ENCODE peak calls at places on chromosomes 11 and 22, in seven cellular contexts. T is kidney; V is CD8-positive, alpha-beta memory T cell; B is effector memory CD4-positive, alpha-beta T cell; J is IMR-90; Q is psoas muscle; X is CD8-positive, alpha-beta T cell. H is an unnamed sample. For H3K9me3, the result is how much of the 10 kb centered on the place peaks cover.

GRCh38 chr22:35947794-35948425 is 80.7 kb downstream of the RBFOX2 start:
- DNase-seq in J (peak), B (no peak), X (no peak), Q (no peak), T (no peak), V (no peak), H (no peak)

GRCh38 chr11:81839016-81839415 is 894.6 kb downstream of the FAM181B start:
- DNase-seq in V (no peak), B (no peak), J (no peak), T (no peak), X (no peak), Q (no peak), H (no peak)

GRCh38 chr11:1542267-1542666 is 29.8 kb downstream of the DUSP8 start:
- DNase-seq in J (no peak), X (no peak), B (no peak), Q (no peak), V (no peak), T (no peak), H (no peak)

GRCh38 chr11:60459345-60459744 is 3.7 kb downstream of the MS4A1 start:
- DNase-seq in V (no peak), T (no peak), Q (no peak), B (no peak), X (no peak), J (no peak), H (no peak)

GRCh38 chr11:125123947-125124633 is 12.7 kb upstream of the TMEM218 start:
- DNase-seq in X (peak), Q (peak), B (peak), J (peak), V (peak), T (peak), H (no peak)

GRCh38 chr22:24703101-24703500 is 71.4 kb downstream of the PIWIL3 start:
- DNase-seq in T (no peak), V (no peak), Q (no peak), B (no peak), J (peak), X (no peak), H (no peak)

GRCh38 chr11:27371490-27371889 is 8.5 kb upstream of the CCDC34 start:
- DNase-seq in J (no peak), B (no peak), V (no peak), T (no peak), X (no peak), Q (no peak), H (no peak)

GRCh38 chr11:118186346-118187107 is 10.1 kb upstream of the SCN2B start:
- DNase-seq in Q (no peak), T (no peak), V (no peak), J (no peak), B (no peak), X (no peak), H (no peak)

GRCh38 chr11:128463975-128464374 is 123.4 kb downstream of the ETS1 start:
- DNase-seq in X (no peak), Q (no peak), V (no peak), J (peak), T (no peak), B (no peak), H (no peak)

GRCh38 chr11:67528376-67528775 is 5.1 kb upstream of the CABP2 start:
- DNase-seq in J (no peak), Q (no peak), V (no peak), T (no peak), X (no peak), B (no peak), H (no peak)

GRCh38 chr11:44329472-44330230 is 19.7 kb upstream of the ALX4 start:
- DNase-seq in V (no peak), J (no peak), B (no peak), Q (no peak), T (no peak), X (no peak), H (no peak)

GRCh38 chr22:39173787-39174497 is 21.5 kb upstream of the CBX7 start:
- DNase-seq in J (no peak), T (no peak), Q (no peak), B (peak), V (peak), X (peak), H (no peak)

GRCh38 chr11:95155385-95155784 is 65.7 kb downstream of the ENDOD1 start:
- DNase-seq in Q (no peak), J (no peak), T (no peak), X (no peak), B (no peak), V (no peak), H (no peak)

GRCh38 chr22:37744589-37744988 is 47.7 kb downstream of the TRIOBP start:
- DNase-seq in Q (no peak), X (no peak), V (no peak), T (no peak), J (no peak), B (no peak), H (no peak)

GRCh38 chr11:104823638-104824037 is 74.6 kb downstream of the CASP12 start:
- DNase-seq in B (no peak), X (no peak), Q (no peak), T (no peak), J (no peak), V (no peak), H (no peak)

GRCh38 chr11:14644396-14645246 is 1.0 kb downstream of the PDE3B start:
- DNase-seq in X (peak), Q (peak), V (no peak), T (peak), J (no peak), B (peak), H (peak)

GRCh38 chr22:36413022-36413770 is 25.4 kb upstream of the MYH9 start:
- DNase-seq in X (no peak), Q (no peak), B (no peak), T (no peak), V (no peak), J (peak), H (no peak)

GRCh38 chr11:26851696-26852095 is 129.8 kb upstream of the SLC5A12 start:
- DNase-seq in Q (no peak), J (no peak), X (no peak), B (no peak), V (no peak), T (no peak), H (no peak)

GRCh38 chr11:123062892-123063395 is 1.0 kb upstream of the HSPA8 start:
- DNase-seq in V (no peak), J (peak), T (no peak), B (no peak), Q (no peak), X (no peak), H (no peak)

GRCh38 chr11:95895815-95896214 is 28.1 kb downstream of the MTMR2 start:
- DNase-seq in J (no peak), B (no peak), T (no peak), X (no peak), V (no peak), Q (no peak), H (no peak)

GRCh38 chr11:86245369-86246292 is 1.1 kb downstream of the EED start:
- DNase-seq in B (no peak), J (peak), T (no peak), X (no peak), Q (no peak), V (peak), H (no peak)

GRCh38 chr22:39522567-39523300 is 2.4 kb downstream of the ATF4 start:
- DNase-seq in B (no peak), Q (peak), T (peak), X (no peak), J (peak), V (no peak), H (no peak)

GRCh38 chr11:62487698-62488551 is 58.7 kb downstream of the AHNAK start:
- DNase-seq in X (no peak), Q (no peak), J (no peak), B (no peak), V (no peak), T (no peak), H (no peak)

GRCh38 chr11:23490557-23491235 is 630.4 kb upstream of the CCDC179 start:
- DNase-seq in Q (no peak), J (no peak), B (no peak), T (no peak), V (no peak), X (no peak), H (no peak)

GRCh38 chr11:120210651-120211521 is at the start of gene OAF:
- DNase-seq in Q (peak), X (peak), B (peak), T (peak), V (peak), J (peak), H (peak)

GRCh38 chr22:20727118-20728015 is 46.5 kb upstream of the SERPIND1 start:
- DNase-seq in X (no peak), V (no peak), J (no peak), T (peak), B (no peak), Q (no peak), H (no peak)

GRCh38 chr11:128467610-128468041 is 119.7 kb downstream of the ETS1 start:
- DNase-seq in V (no peak), X (no peak), T (peak), Q (peak), B (peak), J (peak), H (peak)

GRCh38 chr11:76787911-76788596 is 4.9 kb downstream of the TSKU start:
- DNase-seq in Q (peak), T (no peak), J (peak), V (peak), B (no peak), X (no peak), H (no peak)

GRCh38 chr22:41327124-41327523 is 25.8 kb downstream of the ZC3H7B start:
- DNase-seq in V (no peak), Q (peak), X (no peak), T (peak), B (no peak), J (no peak), H (no peak)

GRCh38 chr11:60165946-60166345 is 16.9 kb downstream of the MS4A6A start:
- DNase-seq in X (no peak), V (no peak), B (no peak), Q (no peak), T (no peak), J (no peak), H (no peak)

GRCh38 chr22:25718109-25718830 is 23.7 kb upstream of the MYO18B start:
- DNase-seq in B (no peak), X (no peak), V (no peak), J (no peak), T (no peak), Q (no peak), H (no peak)

GRCh38 chr11:35791088-35791958 is 128.7 kb downstream of the TRIM44 start:
- DNase-seq in X (no peak), B (no peak), Q (no peak), V (no peak), J (peak), T (no peak), H (no peak)

GRCh38 chr11:128790200-128790599 is 76.9 kb downstream of the KCNJ1 start:
- DNase-seq in Q (no peak), B (no peak), J (peak), X (no peak), V (no peak), T (peak), H (no peak)

GRCh38 chr11:96486890-96487633 is 97.2 kb downstream of the JRKL start:
- DNase-seq in B (no peak), V (no peak), T (no peak), J (peak), X (no peak), Q (no peak), H (no peak)

GRCh38 chr11:31816467-31817053 is 5.4 kb upstream of the PAX6 start:
- DNase-seq in X (no peak), Q (no peak), T (no peak), J (no peak), B (no peak), V (no peak), H (no peak)

GRCh38 chr22:38572065-38572464 is 2.1 kb upstream of the DMC1 start:
- DNase-seq in X (peak), B (no peak), J (peak), V (no peak), T (no peak), Q (no peak), H (no peak)

GRCh38 chr22:23578306-23578705 is 1.8 kb downstream of the IGLL1 start:
- DNase-seq in Q (no peak), T (no peak), V (no peak), J (no peak), X (no peak), B (no peak), H (no peak)

GRCh38 chr22:48628891-48629559 is 1198.6 kb downstream of the BRD1 start:
- DNase-seq in Q (no peak), J (no peak), B (no peak), X (no peak), V (no peak), T (no peak), H (no peak)

GRCh38 chr22:48631288-48631687 is 1196.4 kb downstream of the BRD1 start:
- DNase-seq in Q (no peak), J (no peak), T (no peak), X (no peak), B (no peak), V (no peak), H (no peak)

GRCh38 chr22:48630848-48631247 is 1196.8 kb downstream of the BRD1 start:
- DNase-seq in Q (no peak), T (no peak), B (no peak), X (no peak), J (no peak), V (no peak), H (no peak)

GRCh38 chr22:48630444-48630777 is 1197.3 kb downstream of the BRD1 start:
- DNase-seq in X (no peak), Q (no peak), T (no peak), V (no peak), J (no peak), B (no peak), H (no peak)

GRCh38 chr22:48629631-48630443 is 1197.8 kb downstream of the BRD1 start:
- DNase-seq in V (no peak), B (no peak), J (no peak), T (no peak), Q (no peak), X (no peak), H (no peak)
- H3K9me3 ChIP-seq in V (under half), B (under half), J (half or more), T (under half), Q (under half), X (under half), H (under half)

GRCh38 chr11:69931994-69932910 is 113.0 kb upstream of the FGF3 start:
- DNase-seq in B (no peak), Q (no peak), J (no peak), T (peak), V (no peak), X (no peak), H (no peak)
- H3K9me3 ChIP-seq in B (under half), Q (under half), J (under half), T (under half), V (under half), X (under half), H (under half)

GRCh38 chr11:103624708-103625623 is 411.5 kb upstream of the DDI1 start:
- DNase-seq in B (no peak), J (peak), V (no peak), T (no peak), X (no peak), Q (no peak), H (no peak)
- H3K9me3 ChIP-seq in B (under half), J (under half), V (under half), T (under half), X (under half), Q (under half), H (under half)

GRCh38 chr22:47333625-47334024 is 571.2 kb downstream of the TBC1D22A start:
- DNase-seq in B (no peak), J (peak), V (no peak), Q (no peak), X (no peak), T (no peak), H (no peak)
- H3K9me3 ChIP-seq in B (under half), J (under half), V (under half), Q (under half), X (under half), T (under half), H (under half)

GRCh38 chr11:70841264-70841663 is 411.1 kb downstream of the SHANK2 start:
- DNase-seq in J (no peak), T (no peak), Q (no peak), B (no peak), X (no peak), V (no peak), H (no peak)
- H3K9me3 ChIP-seq in J (under half), T (under half), Q (under half), B (under half), X (under half), V (under half), H (under half)

GRCh38 chr11:64344721-64345120 is 4.7 kb downstream of the CCDC88B start:
- DNase-seq in Q (no peak), V (no peak), J (no peak), T (no peak), B (no peak), X (no peak), H (no peak)

GRCh38 chr11:64344160-64344559 is 4.2 kb downstream of the CCDC88B start:
- DNase-seq in B (no peak), X (no peak), Q (no peak), T (no peak), J (no peak), V (no peak), H (no peak)

GRCh38 chr11:64343740-64344133 is 3.7 kb downstream of the CCDC88B start:
- DNase-seq in T (no peak), J (no peak), V (no peak), B (no peak), X (no peak), Q (no peak), H (no peak)

GRCh38 chr11:64341851-64342791 is 2.1 kb downstream of the CCDC88B start:
- DNase-seq in Q (peak), B (peak), V (peak), T (peak), X (peak), J (peak), H (peak)

DNA sequence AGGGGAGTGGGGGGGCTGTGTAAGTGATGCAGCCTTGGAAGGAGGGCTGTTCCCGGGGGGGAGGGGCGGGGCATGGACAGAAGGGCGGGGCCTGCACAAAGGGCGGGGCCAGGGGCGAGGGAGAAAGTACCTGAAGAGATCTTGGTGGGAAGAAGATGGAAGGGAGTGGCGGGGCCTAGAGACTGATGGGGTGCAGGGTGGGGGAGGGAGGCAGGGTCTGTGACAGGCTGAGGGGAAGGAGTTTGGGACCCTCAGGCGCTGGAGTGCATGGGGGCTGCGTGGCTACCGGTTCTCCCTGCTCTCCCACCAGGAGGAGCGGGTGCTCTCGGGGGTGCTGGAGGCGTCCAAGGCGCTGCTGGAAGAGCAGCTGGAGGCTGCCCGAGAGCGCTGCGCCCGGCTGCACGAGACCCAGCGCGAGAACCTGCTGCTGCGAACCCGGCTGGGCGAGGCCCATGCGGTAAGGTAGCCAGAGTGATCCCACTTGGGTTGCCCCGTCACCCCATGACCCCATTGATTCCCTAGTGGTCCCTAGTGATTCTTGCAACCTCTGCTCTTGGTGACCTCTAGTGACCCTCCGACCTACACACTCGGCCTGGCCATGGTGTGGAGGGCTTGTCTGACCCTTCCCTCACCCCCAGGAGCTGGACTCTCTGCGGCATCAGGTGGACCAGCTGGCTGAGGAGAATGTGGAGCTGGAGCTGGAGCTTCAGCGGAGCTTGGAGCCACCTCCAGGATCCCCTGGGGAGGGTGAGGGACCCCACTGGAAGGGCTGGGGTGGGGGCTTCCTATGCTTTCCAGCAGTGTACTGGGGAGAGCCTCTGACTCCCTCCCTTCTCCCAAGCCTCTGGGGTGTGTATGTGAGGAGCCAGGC is 3.1 kb downstream of the CCDC88B start:
- DNase-seq in B (no peak), Q (no peak), X (no peak), J (no peak), T (no peak), V (no peak), H (no peak)
- H3K9me3 ChIP-seq in B (under half), Q (under half), X (under half), J (under half), T (under half), V (under half), H (under half)

DNA sequence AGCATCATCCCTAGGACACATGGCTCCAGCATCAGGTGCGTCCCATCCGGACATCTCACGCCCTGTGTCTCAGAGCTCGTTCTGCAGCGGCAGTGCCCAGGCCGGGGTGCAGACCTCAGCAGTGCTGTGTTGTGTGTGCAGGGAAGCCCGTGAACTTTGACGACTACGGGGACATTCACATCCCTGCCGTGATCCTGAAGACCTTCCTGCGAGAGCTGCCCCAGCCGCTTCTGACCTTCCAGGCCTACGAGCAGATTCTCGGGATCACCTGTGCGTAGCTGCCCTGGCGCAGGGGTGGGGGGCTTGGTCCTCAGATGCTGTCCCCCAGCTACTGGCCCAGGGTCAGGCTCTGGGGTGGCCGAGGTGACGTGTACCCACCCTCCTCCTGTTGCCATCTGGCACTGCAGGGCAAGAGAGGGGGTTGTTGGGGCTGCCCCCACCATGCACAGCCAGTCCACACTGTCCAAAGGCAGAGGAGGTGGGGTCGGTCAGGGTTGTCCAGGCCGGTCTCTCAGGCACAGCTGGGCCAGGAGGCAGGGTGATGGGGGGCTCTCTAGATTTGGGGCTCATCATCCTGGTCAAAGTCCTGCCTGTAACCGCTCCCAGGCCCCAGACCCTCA is 96.5 kb downstream of the ARHGAP8 start:
- DNase-seq in X (no peak), T (peak), J (no peak), Q (no peak), V (no peak), B (no peak), H (no peak)
- H3K9me3 ChIP-seq in X (under half), T (under half), J (under half), Q (under half), V (under half), B (under half), H (under half)